ENCODE peak calls at places on chromosomes 1 and 21, in eight cellular contexts. Y, N, H, R, U, P, T and C are unnamed samples.

GRCh38 chr21:46124083-46124925 is 26.4 kb downstream of the COL6A2 start:
- DNase-seq in Y (no peak), N (peak; percentile 3), H (no peak), R (no peak), U (no peak), P (peak; percentile 45), T (no peak), C (no peak)

GRCh38 chr1:86650065-86650464 is 54.3 kb upstream of the SH3GLB1 start:
- DNase-seq in Y (no peak), N (no peak), H (no peak), R (no peak), U (no peak), P (no peak), T (no peak), C (no peak)

GRCh38 chr1:227372662-227373061 is 54.4 kb upstream of the CDC42BPA start:
- DNase-seq in Y (peak; percentile 84), N (no peak), H (peak; percentile 98), R (peak; percentile 24), U (peak; percentile 77), P (no peak), T (no peak), C (no peak)

GRCh38 chr21:33229776-33230517 is at the start of gene IFNAR2:
- DNase-seq in Y (peak; percentile 39), N (peak; percentile 74), H (peak; percentile 67), R (peak; percentile 75), U (peak; percentile 53), P (peak; percentile 97), T (peak; percentile 72), C (peak; percentile 81)

GRCh38 chr21:45384656-45385548 is 20.1 kb upstream of the COL18A1 start:
- DNase-seq in Y (no peak), N (no peak), H (no peak), R (no peak), U (no peak), P (no peak), T (no peak), C (peak; percentile 7)

GRCh38 chr1:78032964-78033796 is 12.6 kb upstream of the GIPC2 start:
- DNase-seq in Y (peak; percentile 58), N (no peak), H (no peak), R (no peak), U (peak; percentile 62), P (no peak), T (no peak), C (no peak)

GRCh38 chr1:157830887-157831286 is 10.7 kb downstream of the CD5L start:
- DNase-seq in Y (no peak), N (no peak), H (no peak), R (no peak), U (no peak), P (no peak), T (no peak), C (no peak)

GRCh38 chr1:11196945-11197344 is 7.8 kb downstream of the ANGPTL7 start:
- DNase-seq in Y (no peak), N (no peak), H (peak; percentile 50), R (no peak), U (no peak), P (no peak), T (no peak), C (no peak)

GRCh38 chr1:84668185-84668584 is 22.1 kb downstream of the SSX2IP start:
- DNase-seq in Y (peak; percentile 28), N (no peak), H (peak; percentile 28), R (no peak), U (no peak), P (no peak), T (no peak), C (no peak)

GRCh38 chr1:150555971-150556865 is 7.0 kb downstream of the ADAMTSL4 start:
- DNase-seq in Y (no peak), N (no peak), H (no peak), R (no peak), U (no peak), P (peak; percentile 13), T (no peak), C (no peak)

GRCh38 chr1:59994302-59995198 is 68.0 kb upstream of the CYP2J2 start:
- DNase-seq in Y (peak; percentile 77), N (no peak), H (no peak), R (no peak), U (peak; percentile 61), P (no peak), T (no peak), C (no peak)

GRCh38 chr1:41504126-41505035 is 19.9 kb upstream of the EDN2 start:
- DNase-seq in Y (peak; percentile 56), N (no peak), H (peak; percentile 61), R (peak; percentile 55), U (peak; percentile 69), P (no peak), T (no peak), C (no peak)

GRCh38 chr1:192810253-192810880 is 1.5 kb downstream of the RGS2 start:
- DNase-seq in Y (peak; percentile 90), N (no peak), H (peak; percentile 41), R (no peak), U (peak; percentile 60), P (peak; percentile 25), T (no peak), C (no peak)

GRCh38 chr1:16378443-16378842 is 11.4 kb downstream of the SZRD1 start:
- DNase-seq in Y (no peak), N (no peak), H (no peak), R (no peak), U (no peak), P (no peak), T (no peak), C (no peak)

GRCh38 chr1:186498695-186499389 is 37.9 kb upstream of the PDC start:
- DNase-seq in Y (no peak), N (no peak), H (peak; percentile 75), R (peak; percentile 28), U (peak; percentile 58), P (no peak), T (no peak), C (no peak)

GRCh38 chr1:5875345-5875910 is 116.8 kb downstream of the NPHP4 start:
- DNase-seq in Y (no peak), N (no peak), H (no peak), R (no peak), U (no peak), P (no peak), T (no peak), C (no peak)

GRCh38 chr1:67429528-67430357 is 459 bp downstream of the SERBP1 start:
- DNase-seq in Y (no peak), N (peak; percentile 27), H (peak; percentile 27), R (peak; percentile 15), U (no peak), P (peak; percentile 19), T (peak; percentile 10), C (peak; percentile 51)

GRCh38 chr1:182146286-182146685 is 84.8 kb upstream of the ZNF648 start:
- DNase-seq in Y (no peak), N (no peak), H (peak; percentile 21), R (no peak), U (no peak), P (no peak), T (no peak), C (no peak)

GRCh38 chr1:28370220-28371010 is 875 bp downstream of the PHACTR4 start:
- DNase-seq in Y (peak; percentile 41), N (peak; percentile 21), H (peak; percentile 55), R (no peak), U (peak; percentile 44), P (peak; percentile 62), T (peak; percentile 22), C (peak; percentile 45)
- TF ChIP-seq CTCF in Y (no peak), N (peak; percentile 6), H (no peak), R (no peak), U (no peak), P (peak; percentile 45), T (peak; percentile 56), C (no peak)

DNA sequence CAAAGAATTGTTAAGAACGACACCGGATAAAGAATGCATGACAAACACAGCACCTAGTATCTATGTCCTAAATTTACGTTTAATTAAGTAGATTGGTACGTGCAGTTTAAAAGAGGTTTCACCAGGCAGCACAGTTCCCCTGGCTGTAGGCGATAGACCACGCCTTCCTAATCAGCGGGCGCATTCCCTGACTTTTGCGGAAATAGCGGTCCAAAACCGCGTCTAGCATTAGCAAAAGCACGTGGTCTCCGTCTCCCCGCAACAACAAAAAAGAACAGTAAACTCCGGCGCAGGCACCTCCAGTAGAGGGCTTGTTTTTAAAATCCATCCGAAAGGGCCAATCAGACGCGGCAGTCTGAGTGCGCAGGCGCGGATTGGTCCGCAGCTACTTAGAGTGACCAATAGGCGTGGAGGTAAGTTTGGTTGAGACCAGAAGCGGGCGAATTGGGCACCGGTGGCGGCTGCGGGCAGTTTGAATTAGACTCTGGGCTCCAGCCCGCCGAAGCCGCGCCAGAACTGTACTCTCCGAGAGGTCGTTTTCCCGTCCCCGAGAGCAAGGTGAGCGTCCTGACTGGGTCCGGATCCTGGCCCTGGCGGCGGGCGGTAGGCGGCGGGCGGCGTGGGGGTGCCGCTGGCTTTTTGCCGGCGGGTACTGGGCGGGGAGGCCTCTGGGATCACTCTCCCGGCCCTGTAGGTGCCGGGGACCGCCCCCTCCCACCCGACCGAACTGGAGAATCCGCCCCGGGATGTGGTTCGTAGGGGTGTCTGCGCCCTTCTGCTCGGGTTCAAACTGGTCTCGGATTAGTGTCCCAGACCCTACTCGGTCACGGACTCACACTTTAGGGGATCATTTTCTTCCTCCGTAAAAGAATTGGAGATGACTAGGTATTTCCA is at the start of gene CENPF:
- DNase-seq in Y (peak; percentile 99), N (peak; percentile 88), H (peak; percentile 99), R (peak; percentile 96), U (peak; percentile 99), P (peak; percentile 96), T (peak; percentile 88), C (peak; percentile 87)
- TF ChIP-seq CTCF in Y (peak; percentile 10), N (no peak), H (no peak), R (no peak), U (peak; percentile 46), P (peak; percentile 26), T (peak; percentile 37), C (no peak)

GRCh38 chr1:214277704-214278635 is 3.0 kb upstream of the SMYD2 start:
- DNase-seq in Y (no peak), N (no peak), H (no peak), R (no peak), U (no peak), P (no peak), T (no peak), C (no peak)

GRCh38 chr1:214281030-214281901 is at the start of gene SMYD2:
- DNase-seq in Y (peak; percentile 47), N (peak; percentile 68), H (peak; percentile 77), R (peak; percentile 82), U (peak; percentile 47), P (peak; percentile 87), T (peak; percentile 58), C (peak; percentile 67)

GRCh38 chr1:214282696-214283225 is 1.8 kb downstream of the SMYD2 start:
- DNase-seq in Y (no peak), N (no peak), H (no peak), R (no peak), U (no peak), P (no peak), T (no peak), C (no peak)

GRCh38 chr1:214281902-214282695 is 1.1 kb downstream of the SMYD2 start:
- DNase-seq in Y (peak; percentile 67), N (no peak), H (peak; percentile 81), R (peak; percentile 46), U (peak; percentile 70), P (no peak), T (peak; percentile 6), C (no peak)

GRCh38 chr1:214280386-214281029 is 451 bp upstream of the SMYD2 start:
- DNase-seq in Y (peak; percentile 39), N (no peak), H (peak; percentile 59), R (peak; percentile 44), U (peak; percentile 60), P (no peak), T (peak; percentile 52), C (no peak)
- TF ChIP-seq CTCF in Y (peak; percentile 7), N (no peak), H (no peak), R (no peak), U (no peak), P (no peak), T (peak; percentile 26), C (no peak)

GRCh38 chr1:152497273-152497672 is 13.3 kb upstream of the LCE5A start:
- DNase-seq in Y (no peak), N (no peak), H (peak; percentile 50), R (peak; percentile 47), U (no peak), P (no peak), T (no peak), C (no peak)

GRCh38 chr1:152495066-152495675 is 15.4 kb upstream of the LCE5A start:
- DNase-seq in Y (no peak), N (no peak), H (peak; percentile 58), R (peak; percentile 74), U (peak; percentile 2), P (no peak), T (no peak), C (no peak)
- TF ChIP-seq CTCF in Y (peak; percentile 24), N (no peak), H (peak; percentile 84), R (peak; percentile 64), U (peak; percentile 45), P (peak; percentile 29), T (no peak), C (no peak)